ENCODE peak calls at places on chromosomes 7 and 10, in six cellular contexts. D, U, N, Z, S and B are unnamed samples.

GRCh38 chr7:140175221-140176218 is 1.3 kb downstream of the KDM7A start:
- DNase-seq in U (peak), N (peak), S (peak), D (peak), Z (peak), B (peak)

GRCh38 chr10:103493911-103494877 is 689 bp downstream of the NEURL1 start:
- DNase-seq in N (peak), U (peak), D (no peak), Z (no peak), S (no peak), B (peak)

GRCh38 chr10:101817542-101818118 is 614 bp downstream of the OGA start:
- DNase-seq in Z (peak), D (peak), U (no peak), N (no peak), S (peak), B (peak)

GRCh38 chr10:125149278-125150047 is 10.9 kb downstream of the CTBP2 start:
- DNase-seq in Z (no peak), D (peak), U (no peak), S (peak), N (no peak), B (peak)

GRCh38 chr10:119270893-119271361 is 63.6 kb downstream of the GRK5 start:
- DNase-seq in N (peak), U (no peak), D (no peak), Z (no peak), S (peak), B (no peak)

GRCh38 chr7:157293413-157293788 is 43.4 kb upstream of the DNAJB6 start:
- DNase-seq in U (no peak), Z (no peak), D (no peak), S (no peak), N (no peak), B (no peak)

GRCh38 chr7:134740364-134740763 is 39.1 kb upstream of the CALD1 start:
- DNase-seq in S (no peak), U (no peak), D (no peak), N (no peak), Z (no peak), B (no peak)

GRCh38 chr7:28483868-28484267 is 71.5 kb downstream of the CREB5 start:
- DNase-seq in N (no peak), D (peak), U (no peak), S (no peak), Z (no peak), B (no peak)

GRCh38 chr10:101453791-101454718 is 100.1 kb downstream of the BTRC start:
- DNase-seq in D (peak), U (no peak), N (no peak), S (no peak), Z (no peak), B (no peak)

GRCh38 chr7:121576148-121576921 is 180.2 kb upstream of the FAM3C start:
- DNase-seq in N (no peak), S (no peak), D (no peak), U (no peak), Z (peak), B (no peak)

GRCh38 chr7:124840435-124840834 is 74.8 kb upstream of the GPR37 start:
- DNase-seq in U (no peak), S (peak), D (no peak), Z (peak), N (no peak), B (peak)

GRCh38 chr7:38425509-38425908 is 152.1 kb upstream of the TARP start:
- DNase-seq in Z (no peak), N (no peak), D (no peak), U (no peak), S (no peak), B (no peak)

GRCh38 chr7:25727446-25727845 is 424.6 kb upstream of the NFE2L3 start:
- DNase-seq in U (no peak), Z (no peak), D (no peak), S (no peak), N (no peak), B (peak)

GRCh38 chr7:113159746-113160339 is 41.5 kb upstream of the SMIM30 start:
- DNase-seq in S (peak), D (peak), U (peak), N (peak), Z (peak), B (peak)

GRCh38 chr7:7114575-7115291 is 67.6 kb upstream of the C1GALT1 start:
- DNase-seq in N (no peak), S (peak), D (no peak), Z (no peak), U (no peak), B (no peak)

GRCh38 chr10:71513896-71514295 is 117.2 kb downstream of the CDH23 start:
- DNase-seq in D (no peak), Z (no peak), U (no peak), S (no peak), N (no peak), B (no peak)

GRCh38 chr10:24162236-24162635 is 46.7 kb upstream of the KIAA1217 start:
- DNase-seq in Z (peak), S (no peak), N (no peak), U (no peak), D (no peak), B (no peak)

GRCh38 chr10:1461016-1461415 is 276.3 kb downstream of the ADARB2 start:
- DNase-seq in N (no peak), Z (no peak), S (no peak), U (no peak), D (no peak), B (no peak)

GRCh38 chr7:83520706-83521105 is 128.2 kb downstream of the SEMA3E start:
- DNase-seq in Z (no peak), S (no peak), U (no peak), D (no peak), N (no peak), B (no peak)

GRCh38 chr10:89279449-89279869 is 22.4 kb upstream of the IFIT2 start:
- DNase-seq in D (peak), Z (no peak), U (no peak), N (no peak), S (peak), B (peak)

GRCh38 chr10:132802048-132802447 is 16.1 kb upstream of the NKX6-2 start:
- DNase-seq in Z (no peak), U (no peak), N (no peak), D (no peak), S (no peak), B (no peak)

GRCh38 chr10:102735065-102735562 is 8.6 kb upstream of the WBP1L start:
- DNase-seq in N (no peak), U (peak), S (peak), D (no peak), Z (no peak), B (no peak)

GRCh38 chr10:114052255-114052654 is 8.6 kb downstream of the ADRB1 start:
- DNase-seq in U (no peak), D (no peak), Z (no peak), S (no peak), N (no peak), B (no peak)